ENCODE peak calls at places on chromosomes 4 and X, in six cellular contexts. One of them, this sample, is unnamed.
A peak's percentile ranks its signal among the peaks of the same experiment; 100 is the strongest.

GRCh38 chr4:186685744-186686143 is 37.9 kb downstream of the FAT1 start:
- DNase-seq in MM.1S: no peak
- DNase-seq in PC-9: peak; percentile 32
- DNase-seq in neural progenitor cell: no peak
- DNase-seq in HCT116: peak; percentile 35
- DNase-seq in H1: no peak
- DNase-seq in this sample: no peak

GRCh38 chrX:103092942-103093341 is at the start of gene NXF3:
- DNase-seq in MM.1S: no peak
- DNase-seq in PC-9: no peak
- DNase-seq in neural progenitor cell: no peak
- DNase-seq in HCT116: no peak
- DNase-seq in H1: no peak
- DNase-seq in this sample: no peak

GRCh38 chr4:180057891-180058643 is 2185.1 kb upstream of the TENM3 start:
- DNase-seq in MM.1S: peak; percentile 67
- DNase-seq in PC-9: peak; percentile 16
- DNase-seq in neural progenitor cell: peak; percentile 61
- DNase-seq in HCT116: no peak
- DNase-seq in H1: no peak
- DNase-seq in this sample: no peak

GRCh38 chr4:16916719-16917337 is 18.4 kb upstream of the LDB2 start:
- DNase-seq in MM.1S: peak; percentile 85
- DNase-seq in PC-9: peak; percentile 49
- DNase-seq in neural progenitor cell: peak; percentile 68
- DNase-seq in HCT116: peak; percentile 70
- DNase-seq in H1: peak; percentile 90
- DNase-seq in this sample: no peak

GRCh38 chrX:68238568-68238967 is 194.7 kb downstream of the OPHN1 start:
- DNase-seq in MM.1S: no peak
- DNase-seq in PC-9: peak; percentile 2
- DNase-seq in neural progenitor cell: peak; percentile 21
- DNase-seq in HCT116: no peak
- DNase-seq in H1: no peak
- DNase-seq in this sample: no peak

GRCh38 chr4:131551306-131551705 is 1597.8 kb upstream of the PCDH10 start:
- DNase-seq in MM.1S: no peak
- DNase-seq in PC-9: no peak
- DNase-seq in neural progenitor cell: no peak
- DNase-seq in HCT116: no peak
- DNase-seq in H1: no peak
- DNase-seq in this sample: no peak

GRCh38 chr4:150217192-150217591 is 138.9 kb downstream of the DCLK2 start:
- DNase-seq in MM.1S: no peak
- DNase-seq in PC-9: no peak
- DNase-seq in neural progenitor cell: peak; percentile 68
- DNase-seq in HCT116: no peak
- DNase-seq in H1: no peak
- DNase-seq in this sample: no peak

GRCh38 chrX:110477593-110478228 is 119.1 kb downstream of the RTL9 start:
- DNase-seq in MM.1S: no peak
- DNase-seq in PC-9: no peak
- DNase-seq in neural progenitor cell: no peak
- DNase-seq in HCT116: no peak
- DNase-seq in H1: no peak
- DNase-seq in this sample: no peak

GRCh38 chrX:87391742-87392141 is 125.9 kb upstream of the KLHL4 start:
- DNase-seq in MM.1S: no peak
- DNase-seq in PC-9: no peak
- DNase-seq in neural progenitor cell: no peak
- DNase-seq in HCT116: no peak
- DNase-seq in H1: no peak
- DNase-seq in this sample: no peak

GRCh38 chr4:13196721-13197120 is 287.4 kb downstream of the RAB28 start:
- DNase-seq in MM.1S: no peak
- DNase-seq in PC-9: no peak
- DNase-seq in neural progenitor cell: no peak
- DNase-seq in HCT116: no peak
- DNase-seq in H1: no peak
- DNase-seq in this sample: no peak

GRCh38 chrX:19332983-19333382 is 10.7 kb upstream of the PDHA1 start:
- DNase-seq in MM.1S: no peak
- DNase-seq in PC-9: no peak
- DNase-seq in neural progenitor cell: no peak
- DNase-seq in HCT116: no peak
- DNase-seq in H1: no peak
- DNase-seq in this sample: peak; percentile 86

GRCh38 chrX:80576815-80577533 is 156.7 kb downstream of the TENT5D start:
- DNase-seq in MM.1S: no peak
- DNase-seq in PC-9: no peak
- DNase-seq in neural progenitor cell: peak; percentile 19
- DNase-seq in HCT116: no peak
- DNase-seq in H1: no peak
- DNase-seq in this sample: no peak

GRCh38 chrX:11756354-11757318 is 1.4 kb upstream of the MSL3 start:
- DNase-seq in MM.1S: no peak
- DNase-seq in PC-9: peak; percentile 29
- DNase-seq in neural progenitor cell: no peak
- DNase-seq in HCT116: no peak
- DNase-seq in H1: no peak
- DNase-seq in this sample: no peak

GRCh38 chr4:123361195-123361861 is 35.3 kb upstream of the SPRY1 start:
- DNase-seq in MM.1S: no peak
- DNase-seq in PC-9: no peak
- DNase-seq in neural progenitor cell: no peak
- DNase-seq in HCT116: no peak
- DNase-seq in H1: no peak
- DNase-seq in this sample: no peak

GRCh38 chr4:52982246-52982950 is 120.3 kb downstream of the RASL11B start:
- DNase-seq in MM.1S: no peak
- DNase-seq in PC-9: no peak
- DNase-seq in neural progenitor cell: peak; percentile 47
- DNase-seq in HCT116: peak; percentile 28
- DNase-seq in H1: no peak
- DNase-seq in this sample: peak; percentile 20

GRCh38 chrX:130705591-130705990 is 197.4 kb downstream of the ENOX2 start:
- DNase-seq in MM.1S: no peak
- DNase-seq in PC-9: no peak
- DNase-seq in neural progenitor cell: no peak
- DNase-seq in HCT116: no peak
- DNase-seq in H1: no peak
- DNase-seq in this sample: no peak

GRCh38 chr4:85298037-85298436 is 176.9 kb upstream of the ARHGAP24 start:
- DNase-seq in MM.1S: no peak
- DNase-seq in PC-9: no peak
- DNase-seq in neural progenitor cell: no peak
- DNase-seq in HCT116: no peak
- DNase-seq in H1: no peak
- DNase-seq in this sample: no peak

GRCh38 chrX:107714196-107714811 is 61.3 kb downstream of the TSC22D3 start:
- DNase-seq in MM.1S: no peak
- DNase-seq in PC-9: no peak
- DNase-seq in neural progenitor cell: no peak
- DNase-seq in HCT116: no peak
- DNase-seq in H1: no peak
- DNase-seq in this sample: no peak

GRCh38 chr4:101806914-101807313 is 16.4 kb downstream of the BANK1 start:
- DNase-seq in MM.1S: no peak
- DNase-seq in PC-9: no peak
- DNase-seq in neural progenitor cell: no peak
- DNase-seq in HCT116: no peak
- DNase-seq in H1: no peak
- DNase-seq in this sample: no peak

GRCh38 chrX:119688856-119689455 is 4.0 kb downstream of the SEPTIN6 start:
- DNase-seq in MM.1S: peak; percentile 14
- DNase-seq in PC-9: no peak
- DNase-seq in neural progenitor cell: no peak
- DNase-seq in HCT116: no peak
- DNase-seq in H1: no peak
- DNase-seq in this sample: no peak

GRCh38 chrX:54933150-54933826 is 12.7 kb downstream of the TRO start:
- DNase-seq in MM.1S: no peak
- DNase-seq in PC-9: no peak
- DNase-seq in neural progenitor cell: no peak
- DNase-seq in HCT116: no peak
- DNase-seq in H1: no peak
- DNase-seq in this sample: no peak

GRCh38 chrX:54928876-54929275 is 8.3 kb downstream of the TRO start:
- DNase-seq in MM.1S: no peak
- DNase-seq in PC-9: no peak
- DNase-seq in neural progenitor cell: no peak
- DNase-seq in HCT116: no peak
- DNase-seq in H1: no peak
- DNase-seq in this sample: no peak

GRCh38 chrX:54931107-54931506 is 10.5 kb downstream of the TRO start:
- DNase-seq in MM.1S: no peak
- DNase-seq in PC-9: no peak
- DNase-seq in neural progenitor cell: no peak
- DNase-seq in HCT116: no peak
- DNase-seq in H1: no peak
- DNase-seq in this sample: no peak

GRCh38 chrX:54926978-54927377 is 6.4 kb downstream of the TRO start:
- DNase-seq in MM.1S: no peak
- DNase-seq in PC-9: no peak
- DNase-seq in neural progenitor cell: no peak
- DNase-seq in HCT116: no peak
- DNase-seq in H1: no peak
- DNase-seq in this sample: no peak

GRCh38 chrX:54930291-54931049 is 9.8 kb downstream of the TRO start:
- DNase-seq in MM.1S: no peak
- DNase-seq in PC-9: no peak
- DNase-seq in neural progenitor cell: no peak
- DNase-seq in HCT116: no peak
- DNase-seq in H1: no peak
- DNase-seq in this sample: no peak
- TF ChIP-seq EZH2 in MM.1S: no peak
- TF ChIP-seq EZH2 in PC-9: no peak
- TF ChIP-seq EZH2 in neural progenitor cell: no peak
- TF ChIP-seq EZH2 in HCT116: no peak
- TF ChIP-seq EZH2 in H1: no peak
- TF ChIP-seq EZH2 in this sample: no peak

GRCh38 chr4:140569307-140569638 is 512 bp upstream of the UCP1 start:
- DNase-seq in MM.1S: no peak
- DNase-seq in PC-9: no peak
- DNase-seq in neural progenitor cell: no peak
- DNase-seq in HCT116: no peak
- DNase-seq in H1: no peak
- DNase-seq in this sample: no peak
- TF ChIP-seq EZH2 in MM.1S: no peak
- TF ChIP-seq EZH2 in PC-9: no peak
- TF ChIP-seq EZH2 in neural progenitor cell: peak; percentile 58
- TF ChIP-seq EZH2 in HCT116: no peak
- TF ChIP-seq EZH2 in H1: peak; percentile 75
- TF ChIP-seq EZH2 in this sample: no peak

GRCh38 chrX:83512111-83512510 is 4.0 kb downstream of the POU3F4 start:
- DNase-seq in MM.1S: no peak
- DNase-seq in PC-9: no peak
- DNase-seq in neural progenitor cell: no peak
- DNase-seq in HCT116: no peak
- DNase-seq in H1: no peak
- DNase-seq in this sample: no peak
- TF ChIP-seq EZH2 in MM.1S: no peak
- TF ChIP-seq EZH2 in PC-9: no peak
- TF ChIP-seq EZH2 in neural progenitor cell: no peak
- TF ChIP-seq EZH2 in HCT116: no peak
- TF ChIP-seq EZH2 in H1: no peak
- TF ChIP-seq EZH2 in this sample: no peak

GRCh38 chr4:8079916-8080753 is 78.5 kb downstream of the ABLIM2 start:
- DNase-seq in MM.1S: no peak
- DNase-seq in PC-9: no peak
- DNase-seq in neural progenitor cell: peak; percentile 27
- DNase-seq in HCT116: no peak
- DNase-seq in H1: no peak
- DNase-seq in this sample: no peak

GRCh38 chr4:8080754-8081065 is 77.9 kb downstream of the ABLIM2 start:
- DNase-seq in MM.1S: no peak
- DNase-seq in PC-9: no peak
- DNase-seq in neural progenitor cell: no peak
- DNase-seq in HCT116: no peak
- DNase-seq in H1: no peak
- DNase-seq in this sample: no peak

GRCh38 chr4:8078610-8079015 is 80.0 kb downstream of the ABLIM2 start:
- DNase-seq in MM.1S: no peak
- DNase-seq in PC-9: no peak
- DNase-seq in neural progenitor cell: no peak
- DNase-seq in HCT116: no peak
- DNase-seq in H1: no peak
- DNase-seq in this sample: no peak

GRCh38 chr4:8078109-8078494 is 80.5 kb downstream of the ABLIM2 start:
- DNase-seq in MM.1S: no peak
- DNase-seq in PC-9: no peak
- DNase-seq in neural progenitor cell: no peak
- DNase-seq in HCT116: no peak
- DNase-seq in H1: no peak
- DNase-seq in this sample: no peak

GRCh38 chr4:8079031-8079885 is 79.4 kb downstream of the ABLIM2 start:
- DNase-seq in MM.1S: no peak
- DNase-seq in PC-9: no peak
- DNase-seq in neural progenitor cell: no peak
- DNase-seq in HCT116: no peak
- DNase-seq in H1: no peak
- DNase-seq in this sample: no peak
- TF ChIP-seq EZH2 in MM.1S: no peak
- TF ChIP-seq EZH2 in PC-9: no peak
- TF ChIP-seq EZH2 in neural progenitor cell: no peak
- TF ChIP-seq EZH2 in HCT116: no peak
- TF ChIP-seq EZH2 in H1: no peak
- TF ChIP-seq EZH2 in this sample: no peak